ENCODE peak calls at places on chromosomes 1 and 21, in five cellular contexts. One of them, this sample, is unnamed.

GRCh38 chr1:41673806-41674205 is 189.3 kb upstream of the EDN2 start:
- DNase-seq in lower lobe of right lung: no peak
- DNase-seq in cardiac fibroblast: no peak
- DNase-seq in IMR-90: peak
- DNase-seq in AG10803: no peak
- DNase-seq in this sample: no peak

GRCh38 chr1:111908222-111908621 is 81.2 kb downstream of the KCND3 start:
- DNase-seq in lower lobe of right lung: no peak
- DNase-seq in cardiac fibroblast: no peak
- DNase-seq in IMR-90: no peak
- DNase-seq in AG10803: no peak
- DNase-seq in this sample: no peak

GRCh38 chr1:26890467-26890796 is 349 bp upstream of the GPN2 start:
- DNase-seq in lower lobe of right lung: no peak
- DNase-seq in cardiac fibroblast: no peak
- DNase-seq in IMR-90: no peak
- DNase-seq in AG10803: no peak
- DNase-seq in this sample: no peak

GRCh38 chr1:81428998-81429397 is 371.7 kb upstream of the ADGRL2 start:
- DNase-seq in lower lobe of right lung: no peak
- DNase-seq in cardiac fibroblast: no peak
- DNase-seq in IMR-90: no peak
- DNase-seq in AG10803: no peak
- DNase-seq in this sample: no peak

GRCh38 chr1:35852241-35852640 is 30.8 kb upstream of the AGO1 start:
- DNase-seq in lower lobe of right lung: no peak
- DNase-seq in cardiac fibroblast: no peak
- DNase-seq in IMR-90: no peak
- DNase-seq in AG10803: no peak
- DNase-seq in this sample: no peak

GRCh38 chr1:33049381-33049780 is 12.7 kb upstream of the AK2 start:
- DNase-seq in lower lobe of right lung: no peak
- DNase-seq in cardiac fibroblast: peak
- DNase-seq in IMR-90: no peak
- DNase-seq in AG10803: no peak
- DNase-seq in this sample: no peak

GRCh38 chr1:187509091-187509490 is 680.3 kb downstream of the PLA2G4A start:
- DNase-seq in lower lobe of right lung: no peak
- DNase-seq in cardiac fibroblast: no peak
- DNase-seq in IMR-90: peak
- DNase-seq in AG10803: no peak
- DNase-seq in this sample: no peak

GRCh38 chr1:44030606-44031050 is 634 bp downstream of the SLC6A9 start:
- DNase-seq in lower lobe of right lung: no peak
- DNase-seq in cardiac fibroblast: peak
- DNase-seq in IMR-90: peak
- DNase-seq in AG10803: peak
- DNase-seq in this sample: no peak

GRCh38 chr1:38718031-38718430 is 141.5 kb downstream of the RRAGC start:
- DNase-seq in lower lobe of right lung: no peak
- DNase-seq in cardiac fibroblast: no peak
- DNase-seq in IMR-90: no peak
- DNase-seq in AG10803: no peak
- DNase-seq in this sample: no peak

GRCh38 chr1:177425241-177425640 is 254.5 kb downstream of the BRINP2 start:
- DNase-seq in lower lobe of right lung: no peak
- DNase-seq in cardiac fibroblast: no peak
- DNase-seq in IMR-90: no peak
- DNase-seq in AG10803: no peak
- DNase-seq in this sample: no peak

GRCh38 chr1:71623888-71624287 is 543.1 kb upstream of the ZRANB2 start:
- DNase-seq in lower lobe of right lung: no peak
- DNase-seq in cardiac fibroblast: no peak
- DNase-seq in IMR-90: no peak
- DNase-seq in AG10803: no peak
- DNase-seq in this sample: no peak

GRCh38 chr1:229340496-229340895 is 2.4 kb downstream of the CCSAP start:
- DNase-seq in lower lobe of right lung: no peak
- DNase-seq in cardiac fibroblast: no peak
- DNase-seq in IMR-90: no peak
- DNase-seq in AG10803: no peak
- DNase-seq in this sample: no peak

GRCh38 chr1:24903011-24903461 is 27.0 kb downstream of the RUNX3 start:
- DNase-seq in lower lobe of right lung: peak
- DNase-seq in cardiac fibroblast: no peak
- DNase-seq in IMR-90: no peak
- DNase-seq in AG10803: no peak
- DNase-seq in this sample: no peak

GRCh38 chr1:181028241-181029014 is 5.4 kb upstream of the MR1 start:
- DNase-seq in lower lobe of right lung: no peak
- DNase-seq in cardiac fibroblast: peak
- DNase-seq in IMR-90: peak
- DNase-seq in AG10803: peak
- DNase-seq in this sample: no peak

GRCh38 chr1:115365738-115366137 is 27.7 kb upstream of the NGF start:
- DNase-seq in lower lobe of right lung: no peak
- DNase-seq in cardiac fibroblast: no peak
- DNase-seq in IMR-90: no peak
- DNase-seq in AG10803: no peak
- DNase-seq in this sample: no peak

GRCh38 chr1:170194451-170194850 is 48.7 kb downstream of the NTMT2 start:
- DNase-seq in lower lobe of right lung: no peak
- DNase-seq in cardiac fibroblast: peak
- DNase-seq in IMR-90: no peak
- DNase-seq in AG10803: no peak
- DNase-seq in this sample: no peak

GRCh38 chr1:214500349-214501055 is 50.9 kb downstream of the PTPN14 start:
- DNase-seq in lower lobe of right lung: no peak
- DNase-seq in cardiac fibroblast: no peak
- DNase-seq in IMR-90: peak
- DNase-seq in AG10803: peak
- DNase-seq in this sample: no peak

GRCh38 chr1:216285052-216285451 is 138.2 kb downstream of the USH2A start:
- DNase-seq in lower lobe of right lung: no peak
- DNase-seq in cardiac fibroblast: no peak
- DNase-seq in IMR-90: no peak
- DNase-seq in AG10803: no peak
- DNase-seq in this sample: no peak

GRCh38 chr1:94383966-94384408 is 34.2 kb upstream of the ABCD3 start:
- DNase-seq in lower lobe of right lung: no peak
- DNase-seq in cardiac fibroblast: peak
- DNase-seq in IMR-90: peak
- DNase-seq in AG10803: no peak
- DNase-seq in this sample: peak

GRCh38 chr21:44418876-44419230 is 36.5 kb upstream of the LRRC3 start:
- DNase-seq in lower lobe of right lung: no peak
- DNase-seq in cardiac fibroblast: no peak
- DNase-seq in IMR-90: no peak
- DNase-seq in AG10803: no peak
- DNase-seq in this sample: no peak

GRCh38 chr1:236419502-236419901 is 25.4 kb downstream of the EDARADD start:
- DNase-seq in lower lobe of right lung: no peak
- DNase-seq in cardiac fibroblast: no peak
- DNase-seq in IMR-90: no peak
- DNase-seq in AG10803: no peak
- DNase-seq in this sample: no peak

GRCh38 chr1:8587784-8588183 is 229.7 kb downstream of the RERE start:
- DNase-seq in lower lobe of right lung: no peak
- DNase-seq in cardiac fibroblast: no peak
- DNase-seq in IMR-90: no peak
- DNase-seq in AG10803: no peak
- DNase-seq in this sample: no peak

GRCh38 chr1:110196917-110197782 is 13.0 kb upstream of the KCNC4 start:
- DNase-seq in lower lobe of right lung: no peak
- DNase-seq in cardiac fibroblast: peak
- DNase-seq in IMR-90: peak
- DNase-seq in AG10803: peak
- DNase-seq in this sample: no peak

GRCh38 chr1:6435547-6435946 is 11.0 kb downstream of the ESPN start:
- DNase-seq in lower lobe of right lung: no peak
- DNase-seq in cardiac fibroblast: no peak
- DNase-seq in IMR-90: no peak
- DNase-seq in AG10803: no peak
- DNase-seq in this sample: no peak

GRCh38 chr1:30138891-30139290 is 584.5 kb downstream of the MATN1 start:
- DNase-seq in lower lobe of right lung: no peak
- DNase-seq in cardiac fibroblast: no peak
- DNase-seq in IMR-90: no peak
- DNase-seq in AG10803: no peak
- DNase-seq in this sample: no peak

GRCh38 chr21:37619464-37619974 is 252.9 kb downstream of the DYRK1A start:
- DNase-seq in lower lobe of right lung: no peak
- DNase-seq in cardiac fibroblast: no peak
- DNase-seq in IMR-90: no peak
- DNase-seq in AG10803: no peak
- DNase-seq in this sample: no peak

GRCh38 chr1:227895828-227896685 is 51.7 kb downstream of the WNT9A start:
- DNase-seq in lower lobe of right lung: peak
- DNase-seq in cardiac fibroblast: no peak
- DNase-seq in IMR-90: peak
- DNase-seq in AG10803: no peak
- DNase-seq in this sample: no peak

GRCh38 chr1:227729144-227729880 is 5.8 kb downstream of the JMJD4 start:
- DNase-seq in lower lobe of right lung: no peak
- DNase-seq in cardiac fibroblast: no peak
- DNase-seq in IMR-90: no peak
- DNase-seq in AG10803: no peak
- DNase-seq in this sample: no peak

GRCh38 chr1:18612088-18612487 is 18.6 kb upstream of the PAX7 start:
- DNase-seq in lower lobe of right lung: no peak
- DNase-seq in cardiac fibroblast: no peak
- DNase-seq in IMR-90: no peak
- DNase-seq in AG10803: no peak
- DNase-seq in this sample: no peak

GRCh38 chr1:145706282-145706681 is 886 bp downstream of the PDZK1 start:
- DNase-seq in lower lobe of right lung: no peak
- DNase-seq in cardiac fibroblast: peak
- DNase-seq in IMR-90: peak
- DNase-seq in AG10803: peak
- DNase-seq in this sample: no peak

GRCh38 chr1:230877139-230877923 is 9.0 kb upstream of the C1orf198 start:
- DNase-seq in lower lobe of right lung: no peak
- DNase-seq in cardiac fibroblast: peak
- DNase-seq in IMR-90: peak
- DNase-seq in AG10803: peak
- DNase-seq in this sample: peak

GRCh38 chr1:155250246-155250632 is 5.0 kb downstream of the ENTREP3 start:
- DNase-seq in lower lobe of right lung: no peak
- DNase-seq in cardiac fibroblast: no peak
- DNase-seq in IMR-90: no peak
- DNase-seq in AG10803: no peak
- DNase-seq in this sample: no peak

GRCh38 chr1:66446261-66447001 is 87.5 kb upstream of the SGIP1 start:
- DNase-seq in lower lobe of right lung: no peak
- DNase-seq in cardiac fibroblast: peak
- DNase-seq in IMR-90: peak
- DNase-seq in AG10803: peak
- DNase-seq in this sample: peak

GRCh38 chr1:64962447-64962846 is 3.9 kb downstream of the JAK1 start:
- DNase-seq in lower lobe of right lung: no peak
- DNase-seq in cardiac fibroblast: no peak
- DNase-seq in IMR-90: no peak
- DNase-seq in AG10803: no peak
- DNase-seq in this sample: no peak

GRCh38 chr1:98557808-98558390 is 103.6 kb upstream of the SNX7 start:
- DNase-seq in lower lobe of right lung: no peak
- DNase-seq in cardiac fibroblast: no peak
- DNase-seq in IMR-90: no peak
- DNase-seq in AG10803: no peak
- DNase-seq in this sample: no peak

DNA sequence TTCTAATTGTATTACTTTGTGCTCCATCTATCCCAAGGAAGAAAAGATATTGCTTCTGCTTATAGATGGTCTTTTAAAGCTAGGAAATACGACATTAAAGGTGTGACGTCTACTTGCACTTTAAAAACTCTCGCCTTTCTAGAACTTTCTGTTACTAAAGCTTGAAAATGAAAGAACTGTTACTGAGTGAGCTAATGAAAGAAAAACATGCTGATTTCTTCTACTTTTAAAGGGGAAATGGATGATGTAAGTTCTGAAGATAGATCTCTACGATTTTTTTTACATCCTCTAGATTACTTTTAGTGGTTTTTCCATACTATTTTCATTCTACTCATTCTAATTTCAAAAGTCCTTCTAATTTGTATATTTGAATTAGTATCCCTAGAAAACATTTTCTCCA is 387.5 kb downstream of the USP25 start:
- DNase-seq in lower lobe of right lung: no peak
- DNase-seq in cardiac fibroblast: peak
- DNase-seq in IMR-90: no peak
- DNase-seq in AG10803: peak
- DNase-seq in this sample: no peak
- H3K4me3 ChIP-seq in lower lobe of right lung: no peak
- H3K4me3 ChIP-seq in cardiac fibroblast: no peak
- H3K4me3 ChIP-seq in IMR-90: no peak
- H3K4me3 ChIP-seq in AG10803: peak
- H3K4me3 ChIP-seq in this sample: no peak

GRCh38 chr1:223716302-223716862 is 4.0 kb downstream of the CAPN2 start:
- DNase-seq in lower lobe of right lung: peak
- DNase-seq in cardiac fibroblast: no peak
- DNase-seq in IMR-90: no peak
- DNase-seq in AG10803: peak
- DNase-seq in this sample: no peak
- H3K4me3 ChIP-seq in lower lobe of right lung: peak
- H3K4me3 ChIP-seq in cardiac fibroblast: no peak
- H3K4me3 ChIP-seq in IMR-90: no peak
- H3K4me3 ChIP-seq in AG10803: peak
- H3K4me3 ChIP-seq in this sample: no peak

GRCh38 chr1:31587720-31588423 is 11.6 kb downstream of the TINAGL1 start:
- DNase-seq in lower lobe of right lung: peak
- DNase-seq in cardiac fibroblast: peak
- DNase-seq in IMR-90: no peak
- DNase-seq in AG10803: no peak
- DNase-seq in this sample: no peak
- H3K4me3 ChIP-seq in lower lobe of right lung: peak
- H3K4me3 ChIP-seq in cardiac fibroblast: no peak
- H3K4me3 ChIP-seq in IMR-90: no peak
- H3K4me3 ChIP-seq in AG10803: no peak
- H3K4me3 ChIP-seq in this sample: no peak

DNA sequence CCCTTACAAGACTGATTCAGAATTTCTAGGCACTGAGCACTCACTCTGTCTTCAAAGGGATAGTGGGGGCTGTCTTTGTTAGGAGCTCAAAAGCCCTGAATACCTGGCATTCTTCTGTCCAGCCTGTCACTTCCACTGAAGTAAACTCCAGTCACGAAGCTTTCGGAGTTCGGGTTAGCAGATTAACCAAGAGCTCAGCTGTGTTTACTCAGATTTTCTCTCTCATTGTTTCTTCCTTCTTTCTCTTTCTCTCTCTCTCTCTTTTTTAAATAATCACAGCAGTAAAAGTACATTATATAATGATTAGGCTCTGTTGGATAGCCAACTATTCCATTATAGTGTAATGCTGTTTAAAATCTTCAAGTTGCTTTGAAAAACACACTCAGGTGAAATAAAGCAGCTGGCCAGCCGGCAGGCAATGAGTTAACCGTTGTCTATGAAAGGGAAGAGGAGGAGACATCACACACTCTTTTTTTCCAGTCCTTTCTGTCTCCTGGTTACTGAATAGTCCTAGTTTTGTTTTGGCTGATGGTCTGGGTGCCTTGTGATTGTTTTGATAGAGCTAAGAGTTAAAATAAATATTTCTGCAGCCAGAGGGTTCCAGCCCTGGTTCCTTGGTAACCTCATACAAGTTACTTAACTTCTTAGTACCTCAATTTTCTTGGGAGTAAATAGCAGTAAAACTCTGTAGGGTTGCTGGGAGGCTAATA is 89.8 kb downstream of the ADSS2 start:
- DNase-seq in lower lobe of right lung: no peak
- DNase-seq in cardiac fibroblast: peak
- DNase-seq in IMR-90: peak
- DNase-seq in AG10803: peak
- DNase-seq in this sample: no peak
- H3K4me3 ChIP-seq in lower lobe of right lung: no peak
- H3K4me3 ChIP-seq in cardiac fibroblast: no peak
- H3K4me3 ChIP-seq in IMR-90: peak
- H3K4me3 ChIP-seq in AG10803: peak
- H3K4me3 ChIP-seq in this sample: peak

This sample was measured in skeletal muscle cell.